ENCODE peak calls at places on chromosomes 5 and 9, in nine cellular contexts. O, P, J, H, F, Z, U, C and R are unnamed samples.

GRCh38 chr5:76386360-76386759 is 16.7 kb upstream of the IQGAP2 start:
- DNase-seq in O (peak; percentile 98), P (no peak), J (no peak), H (peak; percentile 62), F (no peak), Z (no peak), U (peak; percentile 88), C (no peak), R (peak; percentile 67)

GRCh38 chr9:26975728-26976707 is 19.8 kb downstream of the IFT74 start:
- DNase-seq in O (peak; percentile 38), P (no peak), J (no peak), H (no peak), F (peak; percentile 32), Z (no peak), U (peak; percentile 56), C (peak; percentile 42), R (no peak)

GRCh38 chr5:156367602-156368001 is 40.6 kb downstream of the SGCD start:
- DNase-seq in O (no peak), P (no peak), J (no peak), H (no peak), F (peak; percentile 2), Z (no peak), U (no peak), C (no peak), R (no peak)

GRCh38 chr5:142829821-142830220 is 59.6 kb downstream of the ARHGAP26 start:
- DNase-seq in O (no peak), P (no peak), J (no peak), H (peak; percentile 48), F (no peak), Z (no peak), U (no peak), C (peak; percentile 82), R (no peak)

GRCh38 chr5:159965031-159965837 is 43.7 kb upstream of the TTC1 start:
- DNase-seq in O (peak; percentile 55), P (peak; percentile 79), J (no peak), H (no peak), F (peak; percentile 20), Z (no peak), U (peak; percentile 50), C (peak; percentile 37), R (no peak)

GRCh38 chr5:135551593-135552447 is 16.1 kb upstream of the NEUROG1 start:
- DNase-seq in O (peak; percentile 78), P (no peak), J (no peak), H (peak; percentile 75), F (peak; percentile 64), Z (peak; percentile 80), U (peak; percentile 67), C (peak; percentile 71), R (peak; percentile 49)

GRCh38 chr5:112174959-112175594 is 244.0 kb downstream of the EPB41L4A start:
- DNase-seq in O (no peak), P (no peak), J (no peak), H (peak; percentile 53), F (peak; percentile 18), Z (peak; percentile 68), U (no peak), C (peak; percentile 58), R (no peak)

GRCh38 chr9:8012986-8013385 is 213.4 kb upstream of the DMAC1 start:
- DNase-seq in O (no peak), P (no peak), J (no peak), H (no peak), F (no peak), Z (no peak), U (no peak), C (no peak), R (no peak)

GRCh38 chr5:16025681-16026080 is 153.9 kb downstream of the MARCHF11 start:
- DNase-seq in O (no peak), P (no peak), J (no peak), H (no peak), F (no peak), Z (no peak), U (no peak), C (no peak), R (no peak)

GRCh38 chr9:33198163-33198562 is 31.0 kb upstream of the B4GALT1 start:
- DNase-seq in O (no peak), P (no peak), J (no peak), H (peak; percentile 21), F (no peak), Z (no peak), U (no peak), C (no peak), R (no peak)

GRCh38 chr9:108743901-108744371 is 111.8 kb downstream of the ACTL7B start:
- DNase-seq in O (no peak), P (no peak), J (no peak), H (peak; percentile 41), F (peak; percentile 91), Z (no peak), U (no peak), C (no peak), R (no peak)

GRCh38 chr5:76953551-76954382 is 922 bp downstream of the CRHBP start:
- DNase-seq in O (no peak), P (peak; percentile 76), J (no peak), H (no peak), F (no peak), Z (no peak), U (no peak), C (peak; percentile 20), R (no peak)

GRCh38 chr9:82332774-82333152 is 344.2 kb downstream of the SPATA31D1 start:
- DNase-seq in O (no peak), P (no peak), J (no peak), H (no peak), F (no peak), Z (no peak), U (no peak), C (no peak), R (no peak)

GRCh38 chr9:128056086-128056485 is 11.0 kb downstream of the NAIF1 start:
- DNase-seq in O (peak; percentile 44), P (no peak), J (no peak), H (no peak), F (no peak), Z (no peak), U (no peak), C (no peak), R (no peak)
- TF ChIP-seq POLR2A in O (no peak), P (no peak), J (no peak), H (no peak), F (no peak), Z (no peak), U (no peak), C (no peak), R (no peak)

DNA sequence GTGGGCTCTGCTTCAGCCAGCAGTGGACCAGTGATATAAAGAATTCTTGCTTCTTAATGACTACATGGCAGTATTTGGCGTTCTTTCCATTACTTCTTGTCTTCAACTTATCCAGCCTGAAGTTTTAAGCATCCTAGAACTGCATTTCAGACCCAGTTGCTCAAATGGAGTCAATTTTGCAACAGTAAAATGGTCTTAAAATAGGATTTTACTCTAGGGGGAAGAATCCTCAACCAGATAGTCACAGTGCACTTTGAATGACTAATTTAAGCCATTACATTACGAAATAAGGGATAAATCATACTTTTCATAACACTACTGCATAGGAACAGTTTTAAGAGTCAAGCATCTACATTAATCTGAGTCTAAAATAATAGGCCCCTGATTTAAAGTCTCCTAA is 1.5 kb upstream of the SMARCA2 start:
- DNase-seq in O (no peak), P (no peak), J (no peak), H (no peak), F (no peak), Z (no peak), U (no peak), C (no peak), R (no peak)
- TF ChIP-seq POLR2AphosphoS5 in O (no peak), P (no peak), J (no peak), H (no peak), F (no peak), Z (no peak), U (no peak), C (no peak), R (no peak)

DNA sequence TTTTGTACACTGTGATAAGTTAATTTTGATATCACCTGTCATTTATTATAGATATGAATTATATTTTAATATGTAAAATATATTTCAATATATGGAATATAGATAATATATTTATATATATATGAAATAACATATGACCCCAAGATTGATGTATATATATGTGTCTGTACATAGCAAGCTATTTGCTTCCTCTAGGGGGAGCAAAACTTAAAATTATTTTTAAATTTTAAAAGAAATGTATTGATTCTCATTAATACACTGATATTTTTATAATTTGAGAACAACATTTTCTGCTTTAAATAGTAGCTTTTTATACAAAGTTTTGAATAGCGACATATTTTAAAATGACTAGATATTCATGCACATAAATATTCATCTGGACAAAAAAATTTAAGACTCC is 272.0 kb downstream of the DMRTA1 start:
- DNase-seq in O (no peak), P (no peak), J (no peak), H (no peak), F (no peak), Z (no peak), U (no peak), C (no peak), R (no peak)
- TF ChIP-seq CTCF in O (no peak), P (no peak), J (no peak), H (no peak), F (no peak), Z (no peak), U (no peak), C (no peak), R (no peak)

GRCh38 chr5:98929123-98929981 is 545 bp upstream of the CHD1 start:
- DNase-seq in O (peak; percentile 88), P (peak; percentile 98), J (peak; percentile 98), H (peak; percentile 87), F (peak; percentile 91), Z (peak; percentile 71), U (peak; percentile 94), C (peak; percentile 97), R (peak; percentile 93)

GRCh38 chr5:98929982-98930355 is 1.2 kb upstream of the CHD1 start:
- DNase-seq in O (no peak), P (no peak), J (no peak), H (no peak), F (no peak), Z (no peak), U (peak; percentile 23), C (no peak), R (no peak)

GRCh38 chr5:98928802-98929122 is at the start of gene CHD1:
- DNase-seq in O (peak; percentile 95), P (peak; percentile 99), J (peak; percentile 96), H (peak; percentile 93), F (peak; percentile 91), Z (peak; percentile 91), U (peak; percentile 96), C (no peak), R (peak; percentile 91)

GRCh38 chr5:98927988-98928801 is 612 bp downstream of the CHD1 start:
- DNase-seq in O (peak; percentile 57), P (no peak), J (peak; percentile 94), H (peak; percentile 68), F (peak; percentile 28), Z (peak; percentile 76), U (peak; percentile 71), C (peak; percentile 65), R (peak; percentile 57)

DNA sequence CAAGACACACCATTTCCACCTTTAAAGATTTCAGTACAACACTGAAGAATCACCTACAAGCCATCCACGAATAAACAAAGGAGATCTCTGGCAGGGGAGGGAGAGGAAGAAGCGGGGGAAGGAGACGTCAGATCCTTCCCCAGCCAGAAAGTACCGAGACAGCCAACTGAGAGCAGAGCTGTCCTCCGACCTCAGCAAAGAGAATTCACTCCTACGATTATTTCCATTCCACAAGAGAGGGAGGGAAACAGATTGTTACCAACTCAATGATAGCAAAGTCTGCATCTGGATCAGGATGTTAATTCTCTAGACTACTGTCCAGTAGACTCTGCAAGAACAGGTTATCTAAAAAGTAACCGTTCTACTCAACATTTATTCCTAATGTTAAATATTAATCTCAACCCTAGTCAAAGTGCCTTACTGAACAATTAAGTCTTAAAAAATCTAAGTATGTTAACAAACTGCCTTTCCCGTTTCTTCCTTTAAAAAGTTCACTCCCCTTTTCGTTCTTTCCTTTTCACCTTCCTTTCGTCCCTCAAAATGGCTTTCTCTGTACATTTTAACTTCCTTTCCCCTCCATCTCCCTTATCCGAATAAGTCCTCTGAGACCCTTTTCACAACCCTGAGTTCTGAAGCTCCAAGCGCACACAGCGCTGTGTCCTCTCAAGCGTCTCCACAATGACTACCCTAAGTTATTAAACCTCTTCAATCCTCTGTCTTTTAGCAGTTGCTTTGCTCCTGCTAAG is 1.4 kb downstream of the CHD1 start:
- DNase-seq in O (no peak), P (peak; percentile 82), J (no peak), H (peak; percentile 78), F (no peak), Z (peak; percentile 16), U (peak; percentile 59), C (peak; percentile 84), R (no peak)
- TF ChIP-seq POLR2A in O (no peak), P (peak; percentile 59), J (no peak), H (peak; percentile 88), F (no peak), Z (peak; percentile 62), U (peak; percentile 66), C (peak; percentile 79), R (no peak)